ENCODE peak calls at places on chromosomes 13 and 19, in ten cellular contexts. B is fibroblast of mammary gland, G is fibroblast of pulmonary artery, W is progenitor cell of endocrine pancreas, V is WTC11, P is uterus, X is thyroid gland, C is breast epithelium, M is omental fat pad, R is adrenal gland. L is an unnamed sample.
A peak's percentile ranks its signal among the peaks of the same experiment; 100 is the strongest.

GRCh38 chr19:17337675-17338439 is 504 bp downstream of the GTPBP3 start:
- DNase-seq in W (no peak), B (no peak), V (peak; percentile 48), X (no peak), M (no peak), G (no peak), P (no peak), R (no peak), C (no peak), L (no peak)

GRCh38 chr13:110280996-110281688 is 25.8 kb downstream of the COL4A1 start:
- DNase-seq in B (no peak), C (no peak), R (peak; percentile 54), G (no peak), V (no peak), W (no peak), X (no peak), P (peak; percentile 74), M (no peak), L (peak; percentile 78)

GRCh38 chr13:33690321-33690720 is 127.6 kb upstream of the RFC3 start:
- DNase-seq in C (no peak), R (no peak), G (no peak), P (no peak), V (no peak), M (no peak), B (no peak), W (no peak), X (no peak), L (no peak)

GRCh38 chr13:22893777-22894176 is 287.0 kb upstream of the SGCG start:
- DNase-seq in V (no peak), P (no peak), B (no peak), C (no peak), G (no peak), M (no peak), X (no peak), W (no peak), R (no peak), L (no peak)

GRCh38 chr13:30142502-30143211 is 164.7 kb downstream of the KATNAL1 start:
- DNase-seq in V (no peak), R (peak; percentile 67), P (peak; percentile 73), X (peak; percentile 89), C (peak; percentile 65), M (no peak), B (peak; percentile 97), W (no peak), G (peak; percentile 90), L (no peak)

GRCh38 chr19:16957151-16957662 is 68.4 kb downstream of the F2RL3 start:
- DNase-seq in C (peak; percentile 28), W (no peak), P (no peak), R (peak; percentile 24), X (no peak), M (no peak), B (peak; percentile 73), G (peak; percentile 76), V (no peak), L (peak; percentile 78)

GRCh38 chr19:5457709-5458108 is 2.5 kb downstream of the ZNRF4 start:
- DNase-seq in C (no peak), B (no peak), X (no peak), W (no peak), G (no peak), V (no peak), P (no peak), M (no peak), R (no peak), L (no peak)

GRCh38 chr19:9834726-9835506 is at the start of gene PIN1:
- DNase-seq in R (peak; percentile 100), V (peak; percentile 100), P (peak; percentile 99), M (peak; percentile 96), G (peak; percentile 98), C (peak; percentile 99), W (peak; percentile 99), B (peak; percentile 97), X (peak; percentile 99), L (peak; percentile 99)

GRCh38 chr19:10315335-10316214 is at the start of gene FDX2:
- DNase-seq in B (peak; percentile 72), C (peak; percentile 82), W (peak; percentile 93), P (peak; percentile 78), M (peak; percentile 87), X (peak; percentile 92), G (peak; percentile 78), R (peak; percentile 93), V (peak; percentile 92), L (peak; percentile 98)

GRCh38 chr19:34793562-34793961 is 20.5 kb upstream of the ZNF599 start:
- DNase-seq in B (no peak), C (no peak), X (no peak), G (no peak), W (no peak), V (no peak), M (no peak), R (no peak), P (no peak), L (peak; percentile 32)

GRCh38 chr19:1156305-1156801 is 17.7 kb downstream of the SBNO2 start:
- DNase-seq in W (no peak), B (peak; percentile 64), P (peak; percentile 44), M (no peak), V (peak; percentile 12), R (peak; percentile 72), G (peak; percentile 22), C (no peak), X (no peak), L (peak; percentile 91)

GRCh38 chr19:1156830-1157615 is 17.0 kb downstream of the SBNO2 start:
- DNase-seq in P (peak; percentile 46), X (no peak), R (no peak), C (no peak), G (no peak), W (no peak), V (no peak), B (no peak), M (no peak), L (no peak)

GRCh38 chr19:1153891-1154730 is 20.0 kb downstream of the SBNO2 start:
- DNase-seq in C (no peak), W (no peak), R (no peak), M (no peak), X (no peak), V (no peak), P (peak; percentile 34), B (no peak), G (no peak), L (no peak)

GRCh38 chr19:1155352-1156304 is 18.4 kb downstream of the SBNO2 start:
- DNase-seq in M (no peak), W (no peak), C (no peak), R (peak; percentile 84), B (no peak), P (peak; percentile 45), V (no peak), G (peak; percentile 42), X (no peak), L (no peak)

GRCh38 chr19:1154731-1155351 is 19.2 kb downstream of the SBNO2 start:
- DNase-seq in P (peak; percentile 90), C (peak; percentile 81), W (no peak), X (peak; percentile 88), B (peak; percentile 87), M (peak; percentile 77), R (peak; percentile 96), V (no peak), G (peak; percentile 95), L (peak; percentile 98)
- TF ChIP-seq CTCF in P (peak; percentile 5), C (peak; percentile 10), W (no peak), X (no peak), B (no peak), M (no peak), R (no peak), V (no peak), G (no peak), L (no peak)

GRCh38 chr19:33216198-33216830 is 9.3 kb downstream of the SLC7A10 start:
- DNase-seq in P (no peak), M (no peak), V (peak; percentile 53), B (no peak), X (no peak), C (no peak), G (no peak), W (no peak), R (no peak), L (no peak)
- TF ChIP-seq CTCF in P (no peak), M (no peak), V (no peak), B (no peak), X (no peak), C (no peak), G (no peak), W (no peak), R (no peak), L (no peak)

GRCh38 chr13:105139380-105140285 is 1395.8 kb downstream of the EFNB2 start:
- DNase-seq in V (peak; percentile 11), G (peak; percentile 16), M (no peak), X (peak; percentile 47), C (no peak), R (peak; percentile 62), B (peak; percentile 51), P (no peak), W (no peak), L (peak; percentile 22)
- TF ChIP-seq CTCF in V (no peak), G (no peak), M (no peak), X (no peak), C (no peak), R (no peak), B (peak; percentile 43), P (no peak), W (no peak), L (no peak)

DNA sequence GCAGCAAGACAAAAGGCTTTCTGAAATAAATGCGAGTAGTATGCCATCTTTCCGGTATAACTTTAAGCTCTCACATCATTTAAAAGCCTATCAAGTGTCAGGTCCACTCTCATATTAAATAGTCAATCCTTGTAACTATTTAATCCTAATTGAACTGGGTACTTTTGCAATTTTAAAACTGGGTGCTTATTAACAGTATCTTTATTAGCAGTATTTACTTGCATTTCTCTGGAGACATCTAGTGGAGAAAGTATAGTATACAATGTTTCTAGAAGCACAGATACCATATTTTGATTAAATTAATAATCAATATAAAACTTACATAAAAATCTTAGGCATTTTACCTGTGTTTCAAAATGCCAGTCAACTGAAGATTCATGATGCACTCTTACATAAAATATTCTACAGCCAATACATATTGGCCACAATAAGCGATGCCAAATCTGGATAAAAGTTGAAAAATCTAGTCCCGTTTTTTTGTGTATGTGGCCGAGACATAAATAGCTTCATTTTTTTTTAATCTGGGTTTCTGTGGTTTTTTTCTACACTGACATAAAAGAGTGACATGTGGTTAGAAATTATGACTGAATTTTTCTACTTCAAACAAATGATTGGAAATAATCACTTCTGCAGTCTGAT is 4.3 kb upstream of the POSTN start:
- DNase-seq in V (no peak), C (no peak), R (no peak), P (no peak), B (peak; percentile 60), M (no peak), X (no peak), W (no peak), G (peak; percentile 58), L (no peak)
- TF ChIP-seq CTCF in V (no peak), C (peak; percentile 35), R (peak; percentile 58), P (peak; percentile 49), B (peak; percentile 61), M (no peak), X (no peak), W (peak; percentile 62), G (peak; percentile 60), L (no peak)

L was measured in lower leg skin.